ENCODE peak calls at places on chromosome 6, in four cellular contexts. O is activated T-helper 9 cell treated with anti-CD3 and anti-CD28 coated beads, Interleukin-2, amount 50 U/mL, for 16 hours; W is neural crest cell; S is cardiac muscle cell. A is an unnamed sample.

GRCh38 chr6:159941286-159942113 is 27.4 kb upstream of the IGF2R start:
- DNase-seq in S (peak), O (no peak), W (no peak), A (peak)

GRCh38 chr6:7389162-7389450 is 436 bp downstream of the CAGE1 start:
- DNase-seq in O (no peak), W (no peak), S (peak), A (no peak)

GRCh38 chr6:69861986-69862385 is 4.4 kb upstream of the COL19A1 start:
- DNase-seq in S (no peak), O (no peak), W (no peak), A (no peak)

GRCh38 chr6:38133932-38134703 is 314.6 kb downstream of the ZFAND3 start:
- DNase-seq in O (no peak), S (no peak), W (no peak), A (no peak)

GRCh38 chr6:64955435-64955848 is 751.6 kb downstream of the EYS start:
- DNase-seq in S (no peak), O (no peak), W (no peak), A (no peak)

GRCh38 chr6:170024940-170025339 is 265.9 kb downstream of the DLL1 start:
- DNase-seq in W (no peak), O (no peak), S (peak), A (no peak)

GRCh38 chr6:152232494-152233151 is 404.5 kb downstream of the SYNE1 start:
- DNase-seq in W (no peak), S (peak), O (no peak), A (no peak)

GRCh38 chr6:117167520-117168271 is 97.7 kb upstream of the VGLL2 start:
- DNase-seq in O (no peak), W (no peak), S (no peak), A (no peak)

GRCh38 chr6:132763269-132763668 is 5.6 kb upstream of the VNN2 start:
- DNase-seq in S (peak), O (no peak), W (no peak), A (peak)

GRCh38 chr6:36727491-36728021 is 29.9 kb downstream of the RAB44 start:
- DNase-seq in O (no peak), W (no peak), S (peak), A (no peak)

GRCh38 chr6:167572841-167573271 is 248.0 kb downstream of the TTLL2 start:
- DNase-seq in W (no peak), O (no peak), S (peak), A (no peak)

GRCh38 chr6:30044630-30045029 is 16.4 kb upstream of the POLR1H start:
- DNase-seq in O (no peak), W (no peak), S (peak), A (no peak)

GRCh38 chr6:67887419-67887746 is 747.7 kb upstream of the ADGRB3 start:
- DNase-seq in W (no peak), S (no peak), O (no peak), A (no peak)

GRCh38 chr6:167130712-167131684 is 8.1 kb downstream of the CCR6 start:
- DNase-seq in S (no peak), W (no peak), O (no peak), A (no peak)

GRCh38 chr6:27631614-27631925 is 158.7 kb upstream of the ZNF184 start:
- DNase-seq in S (no peak), O (no peak), W (no peak), A (no peak)

GRCh38 chr6:155201461-155202226 is 62.2 kb upstream of the CLDN20 start:
- DNase-seq in W (no peak), O (no peak), S (no peak), A (no peak)

GRCh38 chr6:34560366-34561226 is 4.5 kb upstream of the SPDEF start:
- DNase-seq in W (peak), O (no peak), S (peak), A (no peak)

GRCh38 chr6:7899046-7899888 is 11.3 kb downstream of the TXNDC5 start:
- DNase-seq in W (no peak), O (no peak), S (no peak), A (no peak)

GRCh38 chr6:100001915-100002388 is 7.9 kb upstream of the MCHR2 start:
- DNase-seq in W (peak), S (peak), O (no peak), A (no peak)

GRCh38 chr6:158773581-158774449 is 45.4 kb downstream of the EZR start:
- DNase-seq in O (no peak), W (no peak), S (peak), A (no peak)

GRCh38 chr6:170291271-170292110 is 613 bp upstream of the DLL1 start:
- DNase-seq in S (no peak), W (peak), O (no peak), A (peak)

GRCh38 chr6:111598211-111598610 is 7.5 kb downstream of the TRAF3IP2 start:
- DNase-seq in O (no peak), W (no peak), S (no peak), A (no peak)

A was measured in T follicular helper cell.